ENCODE peak calls at places on chromosomes 12 and 14, in five cellular contexts. B, N, K, X and H are unnamed samples.

GRCh38 chr12:109309441-109310246 is 560 bp upstream of the FOXN4 start:
- DNase-seq in B (no peak), X (no peak), K (no peak), N (no peak), H (peak)

GRCh38 chr12:66232258-66232657 is 43.2 kb downstream of the IRAK3 start:
- DNase-seq in N (no peak), B (no peak), K (peak), X (no peak), H (no peak)

GRCh38 chr12:22234561-22234960 is 99.9 kb downstream of the ST8SIA1 start:
- DNase-seq in X (no peak), B (peak), K (no peak), N (no peak), H (peak)

GRCh38 chr14:91377700-91378652 is 39.6 kb downstream of the CCDC88C start:
- DNase-seq in K (no peak), X (peak), N (no peak), B (no peak), H (no peak)

GRCh38 chr12:126156806-126157574 is 1091.8 kb downstream of the AACS start:
- DNase-seq in B (no peak), X (peak), K (no peak), N (no peak), H (no peak)

GRCh38 chr12:63958876-63959275 is 114.4 kb downstream of the SRGAP1 start:
- DNase-seq in X (no peak), B (no peak), K (no peak), N (no peak), H (no peak)

GRCh38 chr12:6326316-6326959 is 15.4 kb downstream of the TNFRSF1A start:
- DNase-seq in X (no peak), B (no peak), N (no peak), K (peak), H (no peak)

GRCh38 chr14:105980224-105980623 is 453.8 kb downstream of the TMEM121 start:
- DNase-seq in X (no peak), K (no peak), B (no peak), N (no peak), H (no peak)

GRCh38 chr12:68674376-68674775 is 12.4 kb upstream of the NUP107 start:
- DNase-seq in K (no peak), N (no peak), X (no peak), B (no peak), H (no peak)

GRCh38 chr14:64253672-64254071 is 40.5 kb downstream of the ESR2 start:
- DNase-seq in X (no peak), N (no peak), B (no peak), K (no peak), H (peak)

GRCh38 chr14:35202195-35202594 is 79.8 kb downstream of the PRORP start:
- DNase-seq in N (no peak), K (no peak), X (no peak), B (no peak), H (no peak)

GRCh38 chr12:101694297-101694848 is 3.1 kb upstream of the CHPT1 start:
- DNase-seq in N (no peak), K (no peak), X (no peak), B (no peak), H (no peak)

GRCh38 chr14:91223028-91223783 is 21.3 kb downstream of the GPR68 start:
- DNase-seq in N (no peak), B (no peak), X (no peak), K (no peak), H (no peak)

GRCh38 chr14:63707216-63707615 is 20.6 kb downstream of the SGPP1 start:
- DNase-seq in B (no peak), X (no peak), N (no peak), K (no peak), H (no peak)

GRCh38 chr12:101782544-101782855 is 43.2 kb upstream of the SYCP3 start:
- DNase-seq in B (no peak), X (no peak), K (no peak), N (no peak), H (no peak)

GRCh38 chr12:89349814-89350213 is 2.5 kb downstream of the DUSP6 start:
- DNase-seq in N (no peak), X (peak), K (no peak), B (no peak), H (peak)

GRCh38 chr12:103495158-103495782 is 498 bp downstream of the C12orf42 start:
- DNase-seq in X (no peak), N (no peak), K (peak), B (no peak), H (no peak)

GRCh38 chr12:67540920-67541624 is 107.5 kb upstream of the DYRK2 start:
- DNase-seq in X (no peak), B (no peak), N (no peak), K (no peak), H (peak)

GRCh38 chr12:11862794-11863193 is 207.9 kb upstream of the BCL2L14 start:
- DNase-seq in K (no peak), N (no peak), B (peak), X (no peak), H (no peak)

GRCh38 chr14:78598046-78598652 is 428.0 kb downstream of the NRXN3 start:
- DNase-seq in B (no peak), N (peak), X (peak), K (peak), H (peak)

GRCh38 chr14:73764881-73765280 is 50.7 kb upstream of the PNMA1 start:
- DNase-seq in N (peak), B (no peak), X (peak), K (peak), H (no peak)

GRCh38 chr12:14771651-14772137 is 31.6 kb downstream of the WBP11 start:
- DNase-seq in N (no peak), B (no peak), K (no peak), X (no peak), H (no peak)

GRCh38 chr14:49446801-49447200 is 139.4 kb downstream of the RPS29 start:
- DNase-seq in X (no peak), N (no peak), K (no peak), B (no peak), H (no peak)